ENCODE peak calls at places on chromosome 18, in nine cellular contexts. Q, B, K, E, A, W, J, R and U are unnamed samples.

GRCh38 chr18:31223371-31223770 is 60.7 kb upstream of the DSC1 start:
- DNase-seq in Q (no peak), B (no peak), K (no peak), E (no peak), A (no peak), W (no peak), J (no peak), R (no peak), U (no peak)

GRCh38 chr18:59268722-59269562 is 4.3 kb downstream of the RAX start:
- DNase-seq in Q (no peak), B (peak; percentile 57), K (no peak), E (no peak), A (peak; percentile 48), W (peak; percentile 74), J (no peak), R (no peak), U (no peak)

GRCh38 chr18:76405761-76406356 is 89.2 kb downstream of the ZNF516 start:
- DNase-seq in Q (no peak), B (no peak), K (peak; percentile 79), E (no peak), A (peak; percentile 46), W (no peak), J (no peak), R (peak; percentile 28), U (peak; percentile 57)

GRCh38 chr18:55886886-55887285 is 298.9 kb upstream of the TCF4 start:
- DNase-seq in Q (no peak), B (no peak), K (no peak), E (no peak), A (peak; percentile 18), W (no peak), J (no peak), R (no peak), U (no peak)

GRCh38 chr18:41767960-41768359 is 187.1 kb upstream of the PIK3C3 start:
- DNase-seq in Q (peak; percentile 42), B (no peak), K (no peak), E (no peak), A (peak; percentile 82), W (no peak), J (peak; percentile 36), R (no peak), U (peak; percentile 29)

GRCh38 chr18:65409266-65409665 is 341.5 kb upstream of the CDH7 start:
- DNase-seq in Q (no peak), B (no peak), K (no peak), E (no peak), A (no peak), W (no peak), J (no peak), R (no peak), U (no peak)

GRCh38 chr18:79905389-79905911 is 46.0 kb downstream of the SLC66A2 start:
- DNase-seq in Q (no peak), B (no peak), K (peak; percentile 12), E (no peak), A (peak; percentile 11), W (no peak), J (peak; percentile 36), R (no peak), U (peak; percentile 8)

GRCh38 chr18:3832211-3832610 is 382.2 kb downstream of the TGIF1 start:
- DNase-seq in Q (no peak), B (no peak), K (no peak), E (no peak), A (no peak), W (no peak), J (no peak), R (no peak), U (no peak)

GRCh38 chr18:41624461-41624860 is 330.6 kb upstream of the PIK3C3 start:
- DNase-seq in Q (no peak), B (no peak), K (no peak), E (no peak), A (peak; percentile 31), W (no peak), J (peak; percentile 62), R (no peak), U (peak; percentile 3)

GRCh38 chr18:44789704-44790103 is 109.0 kb downstream of the SETBP1 start:
- DNase-seq in Q (peak; percentile 12), B (peak; percentile 12), K (no peak), E (no peak), A (peak; percentile 34), W (no peak), J (peak; percentile 50), R (no peak), U (peak; percentile 30)

GRCh38 chr18:78512080-78512601 is 467.5 kb upstream of the SALL3 start:
- DNase-seq in Q (no peak), B (no peak), K (no peak), E (no peak), A (no peak), W (no peak), J (no peak), R (no peak), U (no peak)

GRCh38 chr18:10304853-10305252 is 149.6 kb upstream of the APCDD1 start:
- DNase-seq in Q (peak; percentile 30), B (no peak), K (peak; percentile 72), E (no peak), A (peak; percentile 86), W (no peak), J (peak; percentile 77), R (no peak), U (peak; percentile 95)

GRCh38 chr18:61203151-61203550 is 130.1 kb upstream of the CDH20 start:
- DNase-seq in Q (peak; percentile 36), B (no peak), K (no peak), E (no peak), A (peak; percentile 3), W (no peak), J (peak; percentile 56), R (no peak), U (peak; percentile 44)

GRCh38 chr18:63518178-63519012 is 23.8 kb upstream of the SERPINB12 start:
- DNase-seq in Q (peak; percentile 76), B (peak; percentile 36), K (peak; percentile 50), E (no peak), A (peak; percentile 80), W (no peak), J (peak; percentile 26), R (peak; percentile 2), U (peak; percentile 71)

GRCh38 chr18:210780-211179 is 52.4 kb downstream of the USP14 start:
- DNase-seq in Q (no peak), B (no peak), K (no peak), E (no peak), A (no peak), W (no peak), J (no peak), R (no peak), U (no peak)

GRCh38 chr18:43267818-43268217 is 9.5 kb downstream of the SYT4 start:
- DNase-seq in Q (no peak), B (no peak), K (no peak), E (no peak), A (no peak), W (no peak), J (no peak), R (no peak), U (no peak)

GRCh38 chr18:13370995-13371625 is 152.6 kb downstream of the LDLRAD4 start:
- DNase-seq in Q (no peak), B (no peak), K (no peak), E (no peak), A (no peak), W (no peak), J (no peak), R (no peak), U (no peak)

GRCh38 chr18:13366977-13367892 is 148.7 kb downstream of the LDLRAD4 start:
- DNase-seq in Q (no peak), B (no peak), K (no peak), E (no peak), A (no peak), W (no peak), J (no peak), R (no peak), U (no peak)

GRCh38 chr18:13368080-13368813 is 149.7 kb downstream of the LDLRAD4 start:
- DNase-seq in Q (no peak), B (no peak), K (no peak), E (no peak), A (no peak), W (no peak), J (no peak), R (no peak), U (no peak)

GRCh38 chr18:13369756-13370510 is 151.4 kb downstream of the LDLRAD4 start:
- DNase-seq in Q (peak; percentile 49), B (peak; percentile 70), K (no peak), E (no peak), A (no peak), W (no peak), J (peak; percentile 76), R (no peak), U (peak; percentile 16)

DNA sequence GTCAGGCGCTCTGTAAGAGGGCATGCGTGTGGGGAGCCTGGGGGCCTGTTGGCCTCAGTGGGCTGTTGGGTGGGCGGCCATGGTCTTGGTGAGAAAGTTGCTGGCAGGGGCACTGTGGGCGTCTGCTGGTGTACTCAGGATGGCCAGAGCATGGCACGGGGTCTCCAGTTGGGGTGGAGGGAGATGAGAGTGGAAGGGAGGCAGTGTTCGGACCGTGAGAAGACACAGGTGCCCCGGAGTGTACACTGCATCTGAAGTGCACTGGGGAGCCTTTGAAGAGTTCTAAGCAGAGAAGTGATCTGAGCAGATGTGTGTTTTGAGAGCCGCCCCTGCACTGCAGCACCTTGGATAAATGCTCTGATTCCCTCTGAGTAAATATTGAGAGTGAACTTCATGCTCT is 150.8 kb downstream of the LDLRAD4 start:
- DNase-seq in Q (no peak), B (no peak), K (no peak), E (no peak), A (no peak), W (no peak), J (no peak), R (no peak), U (no peak)
- TF ChIP-seq CTCF in Q (no peak), B (no peak), K (no peak), E (no peak), A (no peak), W (no peak), J (no peak), R (no peak), U (no peak)

GRCh38 chr18:50285631-50286321 is 1.7 kb downstream of the CXXC1 start:
- DNase-seq in Q (no peak), B (no peak), K (no peak), E (no peak), A (no peak), W (peak; percentile 71), J (no peak), R (no peak), U (no peak)
- H3K4me3 ChIP-seq in Q (no peak overlapping the region), B (no peak overlapping the region), K (no peak overlapping the region), E (no peak overlapping the region), A (no peak overlapping the region), W (no peak overlapping the region), J (no peak overlapping the region), R (no peak overlapping the region), U (no peak overlapping the region)

GRCh38 chr18:49206717-49207116 is 253.7 kb downstream of the DYM start:
- DNase-seq in Q (peak; percentile 28), B (no peak), K (no peak), E (no peak), A (peak; percentile 22), W (no peak), J (no peak), R (no peak), U (peak; percentile 21)
- TF ChIP-seq CTCF in Q (peak; percentile 38), B (no peak), K (no peak), E (no peak), A (peak; percentile 3), W (no peak), J (peak; percentile 19), R (no peak), U (peak; percentile 48)

GRCh38 chr18:54229660-54230059 is 5.2 kb upstream of the MBD2 start:
- DNase-seq in Q (no peak), B (no peak), K (no peak), E (no peak), A (no peak), W (no peak), J (no peak), R (no peak), U (no peak)
- H3K4me3 ChIP-seq in Q (no peak overlapping the region), B (no peak overlapping the region), K (no peak overlapping the region), E (no peak overlapping the region), A (no peak overlapping the region), W (no peak overlapping the region), J (no peak overlapping the region), R (no peak overlapping the region), U (no peak overlapping the region)